ENCODE peak calls at places on chromosomes 16 and 17, in five cellular contexts. P is iPS DF 6.9, S is lung, F is A549, D is stomach. K is an unnamed sample. For H3K9me3, the result is how much of the 10 kb centered on the place peaks cover.

GRCh38 chr16:7651803-7652570 is 319.3 kb downstream of the RBFOX1 start:
- DNase-seq in S (no peak), F (no peak), P (peak), D (no peak), K (no peak)

GRCh38 chr17:44307387-44308186 is 814 bp upstream of the RUNDC3A start:
- DNase-seq in F (peak), P (no peak), S (no peak), D (no peak), K (no peak)

GRCh38 chr16:2155091-2156024 is at the start of gene TRAF7:
- DNase-seq in D (peak), P (peak), F (peak), S (peak), K (peak)

GRCh38 chr16:80174416-80174815 is 366.4 kb upstream of the DYNLRB2 start:
- DNase-seq in P (no peak), D (no peak), F (peak), S (no peak), K (no peak)

GRCh38 chr16:27776556-27776955 is 226.6 kb downstream of the KATNIP start:
- DNase-seq in D (no peak), S (no peak), F (no peak), P (no peak), K (no peak)

GRCh38 chr17:62637809-62638208 is 10.3 kb downstream of the MRC2 start:
- DNase-seq in D (no peak), F (no peak), P (no peak), S (no peak), K (no peak)

GRCh38 chr17:2215616-2216364 is 87.8 kb downstream of the SMG6 start:
- DNase-seq in P (no peak), F (no peak), S (peak), D (peak), K (peak)

GRCh38 chr16:1471569-1472194 is 3.1 kb downstream of the CLCN7 start:
- DNase-seq in P (no peak), F (no peak), D (no peak), S (no peak), K (no peak)

GRCh38 chr16:67637625-67638024 is 7.3 kb upstream of the CARMIL2 start:
- DNase-seq in F (no peak), S (no peak), P (no peak), D (no peak), K (no peak)

GRCh38 chr17:27351741-27352140 is 57.8 kb downstream of the WSB1 start:
- DNase-seq in S (no peak), P (no peak), D (no peak), F (no peak), K (no peak)

GRCh38 chr17:82552580-82552979 is 33.0 kb downstream of the FOXK2 start:
- DNase-seq in S (no peak), P (no peak), F (no peak), D (no peak), K (no peak)

GRCh38 chr17:52383493-52384100 is 225.1 kb upstream of the CA10 start:
- DNase-seq in F (peak), D (peak), P (peak), S (peak), K (no peak)

GRCh38 chr17:66406701-66407644 is 104.6 kb downstream of the PRKCA start:
- DNase-seq in P (no peak), F (no peak), D (no peak), S (no peak), K (no peak)

GRCh38 chr17:38750312-38751121 is 2.0 kb upstream of the PSMB3 start:
- DNase-seq in F (peak), D (no peak), S (no peak), P (no peak), K (peak)

GRCh38 chr17:8922451-8922850 is 43.1 kb downstream of the PIK3R5 start:
- DNase-seq in P (no peak), F (no peak), D (no peak), S (no peak), K (no peak)

GRCh38 chr17:45287526-45288264 is 25.8 kb upstream of the SPATA32 start:
- DNase-seq in D (no peak), F (no peak), P (no peak), S (no peak), K (no peak)

GRCh38 chr16:35752773-35753558 is 2293.6 kb downstream of the TP53TG3F start:
- DNase-seq in S (peak), F (no peak), D (no peak), P (no peak), K (peak)
- H3K9me3 ChIP-seq in S (under half), F (under half), D (under half), P (under half), K (half or more)

DNA sequence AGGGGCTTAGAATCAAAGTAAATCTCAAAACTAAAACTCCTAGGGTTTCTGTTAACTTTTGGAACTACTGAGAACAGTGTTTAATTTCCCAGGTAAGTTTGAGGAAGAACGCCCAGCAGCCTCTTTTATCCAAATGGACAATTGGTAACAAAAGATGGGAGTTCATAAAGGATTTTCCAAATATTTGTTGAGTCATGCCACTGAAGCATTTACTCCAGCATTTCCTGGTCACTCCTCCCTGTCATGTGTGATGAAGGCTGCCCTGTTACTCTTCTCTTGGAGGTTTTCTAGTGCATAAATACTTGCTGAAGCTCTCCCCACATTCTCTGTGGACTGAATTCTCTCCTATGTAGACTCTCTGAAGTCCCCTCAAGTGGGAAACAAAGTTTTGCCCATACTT is 16.5 kb downstream of the ZNF75A start:
- DNase-seq in F (peak), D (no peak), S (no peak), P (no peak), K (no peak)
- H3K9me3 ChIP-seq in F (half or more), D (under half), S (under half), P (under half), K (half or more)

GRCh38 chr17:22459953-22460350 is 767.6 kb downstream of the KCNJ18 start:
- DNase-seq in D (no peak), S (no peak), P (no peak), F (no peak), K (no peak)
- H3K9me3 ChIP-seq in D (under half), S (under half), P (under half), F (under half), K (half or more)

GRCh38 chr17:70078994-70079531 is 4.0 kb downstream of the KCNJ16 start:
- DNase-seq in F (no peak), D (no peak), S (no peak), P (no peak), K (no peak)

GRCh38 chr17:70076189-70076588 is 1.2 kb downstream of the KCNJ16 start:
- DNase-seq in P (no peak), D (no peak), S (no peak), F (no peak), K (no peak)

GRCh38 chr17:70078549-70078948 is 3.5 kb downstream of the KCNJ16 start:
- DNase-seq in F (no peak), D (no peak), P (no peak), S (no peak), K (no peak)

GRCh38 chr17:70074991-70075390 is at the start of gene KCNJ16:
- DNase-seq in P (no peak), D (peak), S (no peak), F (peak), K (no peak)

GRCh38 chr17:70076831-70077230 is 1.8 kb downstream of the KCNJ16 start:
- DNase-seq in F (no peak), P (no peak), D (no peak), S (no peak), K (no peak)
- H3K9me3 ChIP-seq in F (under half), P (under half), D (under half), S (under half), K (under half)

DNA sequence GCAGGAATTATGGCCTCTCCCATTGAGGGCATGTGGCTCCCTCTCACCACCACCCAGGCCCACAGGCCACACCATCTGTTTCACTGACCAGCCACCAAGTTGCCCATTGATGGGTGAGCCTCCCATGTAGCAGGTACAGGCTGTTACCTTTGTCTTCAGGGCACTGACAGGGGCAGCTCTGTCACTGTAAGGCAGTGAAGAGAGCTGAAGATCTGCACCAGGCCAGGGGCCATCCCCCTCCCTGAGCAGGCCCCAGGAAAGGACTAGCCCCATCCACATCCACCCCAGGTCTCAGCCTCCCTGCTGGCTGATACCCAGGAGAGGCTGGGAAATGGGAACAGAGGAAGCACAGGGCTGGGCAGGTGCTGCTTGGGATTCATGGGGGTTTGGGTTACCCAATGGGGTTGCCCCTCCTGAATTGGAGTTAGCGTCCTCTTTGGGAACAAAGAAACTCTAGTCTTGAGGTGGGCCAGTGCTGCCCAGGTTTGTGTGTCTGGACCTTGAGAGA is 1691.4 kb downstream of the TP53TG3F start:
- DNase-seq in S (no peak), P (no peak), D (no peak), F (no peak), K (no peak)
- H3K9me3 ChIP-seq in S (under half), P (under half), D (under half), F (under half), K (half or more)

GRCh38 chr17:41907633-41908539 is 10.9 kb downstream of the ACLY start:
- DNase-seq in D (no peak), F (peak), S (no peak), P (no peak), K (no peak)
- H3K9me3 ChIP-seq in D (under half), F (under half), S (under half), P (under half), K (under half)

GRCh38 chr16:28846933-28847273 is 755 bp upstream of the TUFM start:
- DNase-seq in F (no peak), P (no peak), S (no peak), D (no peak), K (no peak)
- H3K9me3 ChIP-seq in F (under half), P (under half), S (under half), D (under half), K (under half)

DNA sequence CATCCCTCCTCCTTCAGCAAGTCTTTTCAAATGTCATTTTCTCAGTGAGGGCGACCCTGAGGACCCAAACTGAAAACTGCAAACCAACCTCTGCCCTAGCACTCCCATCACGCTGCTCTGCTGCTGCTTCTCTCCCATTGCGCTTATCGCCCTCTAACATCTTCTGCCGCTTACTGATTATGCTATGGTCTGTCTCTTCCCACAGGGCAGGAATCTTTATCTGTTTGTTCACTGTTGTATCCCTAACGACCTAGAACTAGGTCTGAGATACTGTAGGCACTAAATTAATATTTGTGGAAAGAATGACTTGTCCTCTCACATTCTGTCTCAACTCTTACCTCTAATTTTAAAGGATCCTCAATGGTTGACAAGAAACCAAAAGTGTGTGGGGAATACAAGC is 12.5 kb downstream of the ZSCAN32 start:
- DNase-seq in D (no peak), S (no peak), F (no peak), P (no peak), K (no peak)
- H3K9me3 ChIP-seq in D (half or more), S (half or more), F (half or more), P (under half), K (half or more)

DNA sequence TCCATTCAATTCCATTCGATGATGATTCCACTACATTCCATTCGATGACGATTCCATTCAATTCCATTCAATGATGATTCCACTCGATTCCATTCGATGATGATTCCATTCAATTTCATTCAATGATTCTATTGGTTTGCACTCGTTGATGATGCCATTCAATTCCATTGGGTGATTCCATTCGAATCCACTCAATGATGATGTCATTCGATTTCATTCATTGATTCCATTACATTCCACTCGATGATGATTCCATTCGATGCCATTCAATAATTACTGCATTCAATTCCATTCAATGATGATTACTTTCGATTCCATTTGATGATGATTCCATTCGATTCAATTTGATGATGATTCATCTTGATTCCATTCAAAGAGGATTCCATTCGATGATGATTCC is 1299.4 kb downstream of the TP53TG3F start:
- DNase-seq in S (no peak), D (no peak), P (no peak), F (no peak), K (no peak)
- H3K9me3 ChIP-seq in S (under half), D (under half), P (under half), F (under half), K (half or more)

DNA sequence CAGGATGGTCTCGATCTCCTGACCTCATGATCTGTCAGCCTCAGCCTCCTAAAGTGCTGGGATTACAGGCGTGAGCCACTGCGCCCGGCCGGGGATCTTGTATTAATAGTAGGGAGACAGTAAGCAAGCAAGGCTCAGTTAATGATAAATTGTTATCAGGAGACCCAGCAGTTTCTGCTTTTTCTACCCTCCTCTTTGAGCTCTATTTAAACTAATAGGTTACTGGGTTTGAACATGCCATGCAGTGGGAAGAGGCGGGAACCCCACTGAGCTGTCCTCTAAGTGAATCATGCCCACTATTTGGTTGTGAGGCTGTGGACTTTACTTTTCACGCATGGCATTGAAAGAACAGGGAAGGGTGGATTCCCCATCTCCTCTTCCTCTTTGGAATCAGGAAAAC is 223.9 kb downstream of the WWOX start:
- DNase-seq in F (no peak), P (no peak), S (no peak), D (no peak), K (no peak)
- H3K9me3 ChIP-seq in F (under half), P (under half), S (under half), D (under half), K (under half)

K was measured in mucosa of descending colon.